ENCODE peak calls at places on chromosomes 13 and 19, in nine cellular contexts. One of them, this sample, is unnamed.

GRCh38 chr19:47305309-47305751 is 4.3 kb upstream of the C5AR1 start:
- DNase-seq in heart right ventricle: peak
- DNase-seq in Jurkat, Clone E6-1: peak
- DNase-seq in omental fat pad: peak
- DNase-seq in EH: peak
- DNase-seq in glutamatergic neuron: peak
- DNase-seq in pancreas: peak
- DNase-seq in fibroblast of lung: peak
- DNase-seq in stimulated activated CD4-positive, alpha-beta T cell treated with anti-CD3 and anti-CD28 coated beads, Interleukin-2, amount 100 ng/mL, for 48 hours: peak
- DNase-seq in this sample: peak

GRCh38 chr19:7851623-7852500 is 21.8 kb downstream of the EVI5L start:
- DNase-seq in pancreas: peak
- DNase-seq in fibroblast of lung: no peak
- DNase-seq in stimulated activated CD4-positive, alpha-beta T cell treated with anti-CD3 and anti-CD28 coated beads, Interleukin-2, amount 100 ng/mL, for 48 hours: no peak
- DNase-seq in omental fat pad: no peak
- DNase-seq in Jurkat, Clone E6-1: no peak
- DNase-seq in glutamatergic neuron: peak
- DNase-seq in heart right ventricle: no peak
- DNase-seq in EH: no peak
- DNase-seq in this sample: no peak

GRCh38 chr13:113655358-113656014 is 2.5 kb downstream of the ATP4B start:
- DNase-seq in pancreas: no peak
- DNase-seq in EH: no peak
- DNase-seq in fibroblast of lung: no peak
- DNase-seq in omental fat pad: no peak
- DNase-seq in stimulated activated CD4-positive, alpha-beta T cell treated with anti-CD3 and anti-CD28 coated beads, Interleukin-2, amount 100 ng/mL, for 48 hours: no peak
- DNase-seq in heart right ventricle: no peak
- DNase-seq in glutamatergic neuron: peak
- DNase-seq in Jurkat, Clone E6-1: no peak
- DNase-seq in this sample: no peak

GRCh38 chr13:104678161-104678560 is 1611.9 kb upstream of the SLC10A2 start:
- DNase-seq in Jurkat, Clone E6-1: no peak
- DNase-seq in glutamatergic neuron: no peak
- DNase-seq in fibroblast of lung: no peak
- DNase-seq in pancreas: no peak
- DNase-seq in stimulated activated CD4-positive, alpha-beta T cell treated with anti-CD3 and anti-CD28 coated beads, Interleukin-2, amount 100 ng/mL, for 48 hours: no peak
- DNase-seq in EH: no peak
- DNase-seq in heart right ventricle: no peak
- DNase-seq in omental fat pad: no peak
- DNase-seq in this sample: no peak

GRCh38 chr19:34253711-34254551 is 423 bp upstream of the GARRE1 start:
- DNase-seq in glutamatergic neuron: peak
- DNase-seq in fibroblast of lung: peak
- DNase-seq in EH: no peak
- DNase-seq in Jurkat, Clone E6-1: peak
- DNase-seq in pancreas: peak
- DNase-seq in stimulated activated CD4-positive, alpha-beta T cell treated with anti-CD3 and anti-CD28 coated beads, Interleukin-2, amount 100 ng/mL, for 48 hours: peak
- DNase-seq in heart right ventricle: peak
- DNase-seq in omental fat pad: peak
- DNase-seq in this sample: peak

GRCh38 chr19:17281391-17282304 is at the start of gene ANKLE1:
- DNase-seq in stimulated activated CD4-positive, alpha-beta T cell treated with anti-CD3 and anti-CD28 coated beads, Interleukin-2, amount 100 ng/mL, for 48 hours: no peak
- DNase-seq in EH: peak
- DNase-seq in heart right ventricle: no peak
- DNase-seq in Jurkat, Clone E6-1: no peak
- DNase-seq in pancreas: no peak
- DNase-seq in omental fat pad: no peak
- DNase-seq in glutamatergic neuron: peak
- DNase-seq in fibroblast of lung: no peak
- DNase-seq in this sample: peak

GRCh38 chr19:54429545-54430227 is 14.4 kb downstream of the TTYH1 start:
- DNase-seq in fibroblast of lung: no peak
- DNase-seq in stimulated activated CD4-positive, alpha-beta T cell treated with anti-CD3 and anti-CD28 coated beads, Interleukin-2, amount 100 ng/mL, for 48 hours: no peak
- DNase-seq in omental fat pad: no peak
- DNase-seq in heart right ventricle: no peak
- DNase-seq in glutamatergic neuron: no peak
- DNase-seq in pancreas: no peak
- DNase-seq in Jurkat, Clone E6-1: no peak
- DNase-seq in EH: no peak
- DNase-seq in this sample: no peak

GRCh38 chr13:32905063-32905863 is 111.0 kb upstream of the KL start:
- DNase-seq in stimulated activated CD4-positive, alpha-beta T cell treated with anti-CD3 and anti-CD28 coated beads, Interleukin-2, amount 100 ng/mL, for 48 hours: no peak
- DNase-seq in fibroblast of lung: peak
- DNase-seq in pancreas: no peak
- DNase-seq in Jurkat, Clone E6-1: peak
- DNase-seq in heart right ventricle: no peak
- DNase-seq in EH: peak
- DNase-seq in glutamatergic neuron: no peak
- DNase-seq in omental fat pad: no peak
- DNase-seq in this sample: no peak

GRCh38 chr13:44816701-44817684 is 172.3 kb downstream of the NUFIP1 start:
- DNase-seq in EH: peak
- DNase-seq in Jurkat, Clone E6-1: no peak
- DNase-seq in fibroblast of lung: peak
- DNase-seq in stimulated activated CD4-positive, alpha-beta T cell treated with anti-CD3 and anti-CD28 coated beads, Interleukin-2, amount 100 ng/mL, for 48 hours: no peak
- DNase-seq in heart right ventricle: no peak
- DNase-seq in glutamatergic neuron: no peak
- DNase-seq in pancreas: no peak
- DNase-seq in omental fat pad: no peak
- DNase-seq in this sample: no peak

GRCh38 chr19:588093-588742 is 1.5 kb upstream of the HCN2 start:
- DNase-seq in Jurkat, Clone E6-1: peak
- DNase-seq in EH: peak
- DNase-seq in fibroblast of lung: peak
- DNase-seq in pancreas: peak
- DNase-seq in glutamatergic neuron: peak
- DNase-seq in stimulated activated CD4-positive, alpha-beta T cell treated with anti-CD3 and anti-CD28 coated beads, Interleukin-2, amount 100 ng/mL, for 48 hours: peak
- DNase-seq in heart right ventricle: peak
- DNase-seq in omental fat pad: no peak
- DNase-seq in this sample: peak

GRCh38 chr13:110726726-110727125 is 13.2 kb downstream of the ING1 start:
- DNase-seq in pancreas: no peak
- DNase-seq in EH: no peak
- DNase-seq in heart right ventricle: no peak
- DNase-seq in omental fat pad: no peak
- DNase-seq in Jurkat, Clone E6-1: peak
- DNase-seq in glutamatergic neuron: no peak
- DNase-seq in stimulated activated CD4-positive, alpha-beta T cell treated with anti-CD3 and anti-CD28 coated beads, Interleukin-2, amount 100 ng/mL, for 48 hours: peak
- DNase-seq in fibroblast of lung: no peak
- DNase-seq in this sample: peak

GRCh38 chr19:2051771-2052704 is 994 bp upstream of the MKNK2 start:
- DNase-seq in EH: peak
- DNase-seq in Jurkat, Clone E6-1: peak
- DNase-seq in heart right ventricle: peak
- DNase-seq in omental fat pad: no peak
- DNase-seq in glutamatergic neuron: no peak
- DNase-seq in stimulated activated CD4-positive, alpha-beta T cell treated with anti-CD3 and anti-CD28 coated beads, Interleukin-2, amount 100 ng/mL, for 48 hours: no peak
- DNase-seq in pancreas: peak
- DNase-seq in fibroblast of lung: no peak
- DNase-seq in this sample: peak

GRCh38 chr19:11044436-11044835 is 44.8 kb upstream of the LDLR start:
- DNase-seq in EH: no peak
- DNase-seq in fibroblast of lung: no peak
- DNase-seq in Jurkat, Clone E6-1: no peak
- DNase-seq in glutamatergic neuron: no peak
- DNase-seq in pancreas: no peak
- DNase-seq in omental fat pad: no peak
- DNase-seq in heart right ventricle: no peak
- DNase-seq in stimulated activated CD4-positive, alpha-beta T cell treated with anti-CD3 and anti-CD28 coated beads, Interleukin-2, amount 100 ng/mL, for 48 hours: no peak
- DNase-seq in this sample: no peak

GRCh38 chr19:33998302-33998701 is 174.0 kb upstream of the LSM14A start:
- DNase-seq in stimulated activated CD4-positive, alpha-beta T cell treated with anti-CD3 and anti-CD28 coated beads, Interleukin-2, amount 100 ng/mL, for 48 hours: no peak
- DNase-seq in EH: no peak
- DNase-seq in Jurkat, Clone E6-1: no peak
- DNase-seq in omental fat pad: no peak
- DNase-seq in heart right ventricle: no peak
- DNase-seq in pancreas: peak
- DNase-seq in fibroblast of lung: no peak
- DNase-seq in glutamatergic neuron: no peak
- DNase-seq in this sample: no peak

GRCh38 chr19:32852216-32852615 is 17.4 kb downstream of the SLC7A9 start:
- DNase-seq in heart right ventricle: no peak
- DNase-seq in glutamatergic neuron: no peak
- DNase-seq in pancreas: no peak
- DNase-seq in Jurkat, Clone E6-1: no peak
- DNase-seq in EH: no peak
- DNase-seq in stimulated activated CD4-positive, alpha-beta T cell treated with anti-CD3 and anti-CD28 coated beads, Interleukin-2, amount 100 ng/mL, for 48 hours: no peak
- DNase-seq in fibroblast of lung: no peak
- DNase-seq in omental fat pad: no peak
- DNase-seq in this sample: no peak

GRCh38 chr19:11942843-11943108 is 17.9 kb downstream of the ZNF700 start:
- DNase-seq in pancreas: no peak
- DNase-seq in fibroblast of lung: no peak
- DNase-seq in EH: no peak
- DNase-seq in omental fat pad: no peak
- DNase-seq in glutamatergic neuron: no peak
- DNase-seq in heart right ventricle: no peak
- DNase-seq in Jurkat, Clone E6-1: no peak
- DNase-seq in stimulated activated CD4-positive, alpha-beta T cell treated with anti-CD3 and anti-CD28 coated beads, Interleukin-2, amount 100 ng/mL, for 48 hours: no peak
- DNase-seq in this sample: no peak

GRCh38 chr19:40466219-40467006 is at the start of gene SPTBN4:
- DNase-seq in omental fat pad: peak
- DNase-seq in stimulated activated CD4-positive, alpha-beta T cell treated with anti-CD3 and anti-CD28 coated beads, Interleukin-2, amount 100 ng/mL, for 48 hours: peak
- DNase-seq in glutamatergic neuron: no peak
- DNase-seq in pancreas: peak
- DNase-seq in Jurkat, Clone E6-1: no peak
- DNase-seq in heart right ventricle: peak
- DNase-seq in EH: no peak
- DNase-seq in fibroblast of lung: no peak
- DNase-seq in this sample: peak

GRCh38 chr13:67726979-67727378 is 496.8 kb upstream of the PCDH9 start:
- DNase-seq in heart right ventricle: no peak
- DNase-seq in EH: no peak
- DNase-seq in Jurkat, Clone E6-1: no peak
- DNase-seq in fibroblast of lung: no peak
- DNase-seq in stimulated activated CD4-positive, alpha-beta T cell treated with anti-CD3 and anti-CD28 coated beads, Interleukin-2, amount 100 ng/mL, for 48 hours: no peak
- DNase-seq in pancreas: no peak
- DNase-seq in omental fat pad: no peak
- DNase-seq in glutamatergic neuron: no peak
- DNase-seq in this sample: peak

GRCh38 chr19:4455742-4456565 is 1.6 kb downstream of the UBXN6 start:
- DNase-seq in EH: peak
- DNase-seq in stimulated activated CD4-positive, alpha-beta T cell treated with anti-CD3 and anti-CD28 coated beads, Interleukin-2, amount 100 ng/mL, for 48 hours: no peak
- DNase-seq in glutamatergic neuron: peak
- DNase-seq in Jurkat, Clone E6-1: no peak
- DNase-seq in heart right ventricle: peak
- DNase-seq in fibroblast of lung: peak
- DNase-seq in omental fat pad: no peak
- DNase-seq in pancreas: peak
- DNase-seq in this sample: peak

GRCh38 chr19:4781851-4782250 is 9.7 kb upstream of the FEM1A start:
- DNase-seq in EH: peak
- DNase-seq in omental fat pad: no peak
- DNase-seq in fibroblast of lung: no peak
- DNase-seq in glutamatergic neuron: no peak
- DNase-seq in stimulated activated CD4-positive, alpha-beta T cell treated with anti-CD3 and anti-CD28 coated beads, Interleukin-2, amount 100 ng/mL, for 48 hours: no peak
- DNase-seq in heart right ventricle: no peak
- DNase-seq in Jurkat, Clone E6-1: no peak
- DNase-seq in pancreas: no peak
- DNase-seq in this sample: no peak

GRCh38 chr19:887072-887471 is 5.9 kb downstream of the MED16 start:
- DNase-seq in Jurkat, Clone E6-1: no peak
- DNase-seq in glutamatergic neuron: no peak
- DNase-seq in pancreas: no peak
- DNase-seq in heart right ventricle: no peak
- DNase-seq in stimulated activated CD4-positive, alpha-beta T cell treated with anti-CD3 and anti-CD28 coated beads, Interleukin-2, amount 100 ng/mL, for 48 hours: no peak
- DNase-seq in EH: peak
- DNase-seq in omental fat pad: no peak
- DNase-seq in fibroblast of lung: peak
- DNase-seq in this sample: no peak

GRCh38 chr13:33194820-33195692 is 90.5 kb downstream of the STARD13 start:
- DNase-seq in glutamatergic neuron: no peak
- DNase-seq in Jurkat, Clone E6-1: no peak
- DNase-seq in EH: peak
- DNase-seq in heart right ventricle: peak
- DNase-seq in stimulated activated CD4-positive, alpha-beta T cell treated with anti-CD3 and anti-CD28 coated beads, Interleukin-2, amount 100 ng/mL, for 48 hours: no peak
- DNase-seq in fibroblast of lung: peak
- DNase-seq in pancreas: peak
- DNase-seq in omental fat pad: no peak
- DNase-seq in this sample: no peak

GRCh38 chr13:96817336-96817941 is 176.8 kb downstream of the OXGR1 start:
- DNase-seq in fibroblast of lung: peak
- DNase-seq in stimulated activated CD4-positive, alpha-beta T cell treated with anti-CD3 and anti-CD28 coated beads, Interleukin-2, amount 100 ng/mL, for 48 hours: no peak
- DNase-seq in Jurkat, Clone E6-1: peak
- DNase-seq in heart right ventricle: no peak
- DNase-seq in omental fat pad: no peak
- DNase-seq in pancreas: no peak
- DNase-seq in glutamatergic neuron: no peak
- DNase-seq in EH: no peak
- DNase-seq in this sample: no peak

GRCh38 chr13:106599875-106600797 is 32.2 kb upstream of the ARGLU1 start:
- DNase-seq in fibroblast of lung: peak
- DNase-seq in EH: peak
- DNase-seq in Jurkat, Clone E6-1: peak
- DNase-seq in stimulated activated CD4-positive, alpha-beta T cell treated with anti-CD3 and anti-CD28 coated beads, Interleukin-2, amount 100 ng/mL, for 48 hours: no peak
- DNase-seq in pancreas: no peak
- DNase-seq in heart right ventricle: peak
- DNase-seq in glutamatergic neuron: no peak
- DNase-seq in omental fat pad: no peak
- DNase-seq in this sample: no peak

GRCh38 chr19:32869369-32870153 is at the start of gene SLC7A9:
- DNase-seq in Jurkat, Clone E6-1: no peak
- DNase-seq in glutamatergic neuron: no peak
- DNase-seq in omental fat pad: no peak
- DNase-seq in pancreas: no peak
- DNase-seq in heart right ventricle: no peak
- DNase-seq in fibroblast of lung: no peak
- DNase-seq in stimulated activated CD4-positive, alpha-beta T cell treated with anti-CD3 and anti-CD28 coated beads, Interleukin-2, amount 100 ng/mL, for 48 hours: no peak
- DNase-seq in EH: no peak
- DNase-seq in this sample: no peak

GRCh38 chr13:32019612-32020233 is 11.9 kb upstream of the FRY start:
- DNase-seq in glutamatergic neuron: peak
- DNase-seq in fibroblast of lung: peak
- DNase-seq in Jurkat, Clone E6-1: peak
- DNase-seq in stimulated activated CD4-positive, alpha-beta T cell treated with anti-CD3 and anti-CD28 coated beads, Interleukin-2, amount 100 ng/mL, for 48 hours: peak
- DNase-seq in pancreas: no peak
- DNase-seq in omental fat pad: no peak
- DNase-seq in heart right ventricle: peak
- DNase-seq in EH: peak
- DNase-seq in this sample: peak

GRCh38 chr19:50570997-50571396 is 2.8 kb upstream of the LRRC4B start:
- DNase-seq in Jurkat, Clone E6-1: no peak
- DNase-seq in pancreas: no peak
- DNase-seq in EH: no peak
- DNase-seq in omental fat pad: no peak
- DNase-seq in fibroblast of lung: no peak
- DNase-seq in stimulated activated CD4-positive, alpha-beta T cell treated with anti-CD3 and anti-CD28 coated beads, Interleukin-2, amount 100 ng/mL, for 48 hours: no peak
- DNase-seq in glutamatergic neuron: no peak
- DNase-seq in heart right ventricle: no peak
- DNase-seq in this sample: no peak

GRCh38 chr13:59898066-59898465 is 265.7 kb downstream of the DIAPH3 start:
- DNase-seq in Jurkat, Clone E6-1: no peak
- DNase-seq in EH: no peak
- DNase-seq in heart right ventricle: no peak
- DNase-seq in omental fat pad: no peak
- DNase-seq in pancreas: no peak
- DNase-seq in stimulated activated CD4-positive, alpha-beta T cell treated with anti-CD3 and anti-CD28 coated beads, Interleukin-2, amount 100 ng/mL, for 48 hours: no peak
- DNase-seq in fibroblast of lung: no peak
- DNase-seq in glutamatergic neuron: no peak
- DNase-seq in this sample: no peak

GRCh38 chr13:79735228-79735627 is 254.3 kb downstream of the NDFIP2 start:
- DNase-seq in omental fat pad: no peak
- DNase-seq in EH: peak
- DNase-seq in stimulated activated CD4-positive, alpha-beta T cell treated with anti-CD3 and anti-CD28 coated beads, Interleukin-2, amount 100 ng/mL, for 48 hours: no peak
- DNase-seq in heart right ventricle: no peak
- DNase-seq in pancreas: no peak
- DNase-seq in fibroblast of lung: peak
- DNase-seq in glutamatergic neuron: no peak
- DNase-seq in Jurkat, Clone E6-1: no peak
- DNase-seq in this sample: no peak

GRCh38 chr19:38615007-38615581 is 2.7 kb downstream of the MAP4K1 start:
- DNase-seq in stimulated activated CD4-positive, alpha-beta T cell treated with anti-CD3 and anti-CD28 coated beads, Interleukin-2, amount 100 ng/mL, for 48 hours: no peak
- DNase-seq in EH: no peak
- DNase-seq in Jurkat, Clone E6-1: no peak
- DNase-seq in pancreas: no peak
- DNase-seq in fibroblast of lung: no peak
- DNase-seq in glutamatergic neuron: no peak
- DNase-seq in omental fat pad: no peak
- DNase-seq in heart right ventricle: no peak
- DNase-seq in this sample: no peak

GRCh38 chr19:13959962-13960862 is 7.9 kb downstream of the DCAF15 start:
- DNase-seq in fibroblast of lung: no peak
- DNase-seq in stimulated activated CD4-positive, alpha-beta T cell treated with anti-CD3 and anti-CD28 coated beads, Interleukin-2, amount 100 ng/mL, for 48 hours: no peak
- DNase-seq in glutamatergic neuron: no peak
- DNase-seq in EH: no peak
- DNase-seq in heart right ventricle: no peak
- DNase-seq in omental fat pad: no peak
- DNase-seq in Jurkat, Clone E6-1: no peak
- DNase-seq in pancreas: peak
- DNase-seq in this sample: no peak